ENCODE peak calls at places on chromosomes 13 and 19, in nine cellular contexts. W is fibroblast of mammary gland, Y is AG04450, I is esophagus muscularis mucosa, D is pancreas, J is suprapubic skin, B is colonic mucosa, S is GM12864, C is uterus. Z is an unnamed sample.
A peak's percentile ranks its signal among the peaks of the same experiment; 100 is the strongest.

GRCh38 chr13:33207616-33207964 is 78.0 kb downstream of the STARD13 start:
- DNase-seq in W (peak; percentile 99), Y (peak; percentile 86), I (peak; percentile 85), D (peak; percentile 42), J (no peak), B (no peak), S (no peak), C (no peak), Z (peak; percentile 88)

GRCh38 chr13:34757441-34757840 is 184.6 kb upstream of the NBEA start:
- DNase-seq in W (peak; percentile 16), Y (no peak), I (no peak), D (no peak), J (no peak), B (no peak), S (no peak), C (no peak), Z (no peak)

GRCh38 chr13:25872871-25873607 is 178.8 kb downstream of the SHISA2 start:
- DNase-seq in W (no peak), Y (no peak), I (no peak), D (no peak), J (no peak), B (no peak), S (no peak), C (no peak), Z (peak; percentile 36)

GRCh38 chr19:1828279-1829238 is 16.5 kb upstream of the ATP8B3 start:
- DNase-seq in W (no peak), Y (no peak), I (no peak), D (no peak), J (no peak), B (no peak), S (no peak), C (no peak), Z (no peak)

GRCh38 chr13:43305416-43305815 is 282.0 kb downstream of the DNAJC15 start:
- DNase-seq in W (peak; percentile 27), Y (no peak), I (no peak), D (no peak), J (no peak), B (no peak), S (no peak), C (no peak), Z (peak; percentile 64)

GRCh38 chr19:20565321-20566018 is at the start of gene ZNF737:
- DNase-seq in W (peak; percentile 95), Y (peak; percentile 91), I (peak; percentile 98), D (peak; percentile 98), J (peak; percentile 99), B (peak; percentile 98), S (peak; percentile 92), C (peak; percentile 96), Z (peak; percentile 96)

GRCh38 chr19:13835791-13836723 is 40.8 kb downstream of the ZSWIM4 start:
- DNase-seq in W (no peak), Y (no peak), I (no peak), D (peak; percentile 24), J (no peak), B (peak; percentile 29), S (no peak), C (peak; percentile 50), Z (peak; percentile 29)

GRCh38 chr19:3287814-3288213 is 63.4 kb downstream of the CELF5 start:
- DNase-seq in W (no peak), Y (no peak), I (no peak), D (no peak), J (no peak), B (no peak), S (no peak), C (no peak), Z (no peak)

GRCh38 chr19:5343848-5344247 is 3.2 kb upstream of the PTPRS start:
- DNase-seq in W (peak; percentile 22), Y (peak; percentile 13), I (no peak), D (no peak), J (no peak), B (no peak), S (no peak), C (no peak), Z (peak; percentile 8)

GRCh38 chr19:33434886-33435705 is 61.6 kb downstream of the CEBPG start:
- DNase-seq in W (peak; percentile 25), Y (no peak), I (no peak), D (no peak), J (no peak), B (no peak), S (no peak), C (no peak), Z (peak; percentile 8)

GRCh38 chr13:73173160-73173905 is 114.5 kb downstream of the KLF5 start:
- DNase-seq in W (no peak), Y (no peak), I (no peak), D (no peak), J (no peak), B (no peak), S (no peak), C (no peak), Z (peak; percentile 68)

GRCh38 chr19:47110521-47111080 is 3.0 kb downstream of the ZC3H4 start:
- DNase-seq in W (no peak), Y (no peak), I (no peak), D (no peak), J (no peak), B (peak; percentile 50), S (no peak), C (no peak), Z (no peak)

GRCh38 chr19:810077-810855 is 11.5 kb downstream of the PLPPR3 start:
- DNase-seq in W (no peak), Y (no peak), I (no peak), D (no peak), J (no peak), B (no peak), S (no peak), C (no peak), Z (no peak)

GRCh38 chr19:13981988-13982501 is 24.1 kb downstream of the RFX1 start:
- DNase-seq in W (no peak), Y (no peak), I (no peak), D (no peak), J (no peak), B (no peak), S (no peak), C (no peak), Z (no peak)

GRCh38 chr13:42524487-42525034 is 49.4 kb upstream of the TNFSF11 start:
- DNase-seq in W (peak; percentile 56), Y (no peak), I (no peak), D (no peak), J (no peak), B (no peak), S (no peak), C (no peak), Z (no peak)

GRCh38 chr13:101989798-101990350 is 412.0 kb downstream of the FGF14 start:
- DNase-seq in W (peak; percentile 60), Y (no peak), I (no peak), D (no peak), J (no peak), B (no peak), S (no peak), C (no peak), Z (no peak)

GRCh38 chr13:109140777-109141354 is 511.5 kb downstream of the MYO16 start:
- DNase-seq in W (no peak), Y (no peak), I (no peak), D (no peak), J (no peak), B (no peak), S (no peak), C (no peak), Z (no peak)
- H3K4me3 ChIP-seq in W (peak overlapping the region; percentile 31), Y (peak overlapping the region; percentile 32), I (peak overlapping the region; percentile 56), D (no peak overlapping the region), J (peak overlapping the region; percentile 30), B (no peak overlapping the region), S (no peak overlapping the region), C (no peak overlapping the region), Z (no peak overlapping the region)

DNA sequence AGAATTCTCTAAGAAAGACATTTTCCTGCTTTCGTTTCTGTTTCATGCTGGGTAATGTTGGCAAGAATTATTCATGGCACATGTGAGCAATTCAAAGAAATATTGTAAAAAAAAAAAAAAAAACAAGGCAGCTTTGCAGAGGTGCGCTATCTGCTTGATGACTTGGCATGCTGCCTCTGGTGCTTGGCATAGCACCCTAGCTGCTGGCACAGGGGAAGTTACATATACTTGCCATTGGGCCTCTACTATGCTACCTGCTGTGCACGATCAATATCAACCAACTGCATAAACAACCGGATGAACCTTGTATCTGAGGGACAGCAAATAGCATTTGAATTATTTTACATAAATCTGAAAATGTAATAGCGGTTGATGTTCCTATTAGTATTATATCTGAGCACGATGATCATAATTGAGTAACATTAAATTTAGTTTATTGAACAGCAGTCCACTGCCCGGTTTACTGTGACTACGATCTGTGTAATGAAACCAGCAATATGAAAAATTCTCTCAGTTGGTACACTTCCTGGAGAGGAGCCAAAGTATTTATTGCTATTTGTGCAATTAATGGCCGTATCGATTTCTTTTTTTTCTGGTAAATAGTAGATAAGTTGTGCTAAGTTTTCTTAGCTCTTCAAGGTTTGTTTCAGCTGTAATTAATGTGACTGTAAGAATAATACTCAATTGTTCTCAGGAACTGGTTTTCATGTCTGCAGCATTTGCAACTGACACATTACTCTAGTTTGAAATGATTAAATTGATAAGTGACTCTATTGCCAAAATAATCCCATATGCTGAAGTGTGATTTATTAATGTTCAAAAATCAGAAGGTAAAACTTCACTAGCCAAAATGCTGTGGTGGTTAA is 717.3 kb downstream of the DACH1 start:
- DNase-seq in W (no peak), Y (no peak), I (no peak), D (peak; percentile 57), J (no peak), B (no peak), S (no peak), C (no peak), Z (no peak)
- H3K4me3 ChIP-seq in W (no peak overlapping the region), Y (no peak overlapping the region), I (no peak overlapping the region), D (no peak overlapping the region), J (no peak overlapping the region), B (no peak overlapping the region), S (no peak overlapping the region), C (no peak overlapping the region), Z (no peak overlapping the region)

GRCh38 chr19:45122832-45123231 is 29.9 kb downstream of the PPP1R37 start:
- DNase-seq in W (no peak), Y (no peak), I (no peak), D (no peak), J (no peak), B (no peak), S (no peak), C (no peak), Z (no peak)
- H3K4me3 ChIP-seq in W (no peak overlapping the region), Y (no peak overlapping the region), I (no peak overlapping the region), D (no peak overlapping the region), J (no peak overlapping the region), B (no peak overlapping the region), S (no peak overlapping the region), C (no peak overlapping the region), Z (no peak overlapping the region)

GRCh38 chr19:38505958-38506357 is 72.5 kb downstream of the RYR1 start:
- DNase-seq in W (no peak), Y (no peak), I (no peak), D (no peak), J (no peak), B (no peak), S (no peak), C (no peak), Z (no peak)

GRCh38 chr19:38506375-38506722 is 72.9 kb downstream of the RYR1 start:
- DNase-seq in W (no peak), Y (no peak), I (no peak), D (no peak), J (no peak), B (no peak), S (no peak), C (no peak), Z (no peak)

GRCh38 chr19:38508507-38508906 is 75.0 kb downstream of the RYR1 start:
- DNase-seq in W (no peak), Y (no peak), I (no peak), D (no peak), J (no peak), B (no peak), S (no peak), C (no peak), Z (no peak)

GRCh38 chr19:38507551-38508127 is 74.1 kb downstream of the RYR1 start:
- DNase-seq in W (no peak), Y (no peak), I (no peak), D (no peak), J (no peak), B (no peak), S (no peak), C (no peak), Z (no peak)

GRCh38 chr19:38506723-38507550 is 73.4 kb downstream of the RYR1 start:
- DNase-seq in W (peak; percentile 59), Y (no peak), I (peak; percentile 92), D (peak; percentile 98), J (no peak), B (peak; percentile 92), S (no peak), C (peak; percentile 81), Z (peak; percentile 84)
- H3K4me3 ChIP-seq in W (no peak overlapping the region), Y (no peak overlapping the region), I (no peak overlapping the region), D (no peak overlapping the region), J (no peak overlapping the region), B (no peak overlapping the region), S (no peak overlapping the region), C (no peak overlapping the region), Z (no peak overlapping the region)